ENCODE peak calls at places on chromosomes 4 and X, in four cellular contexts. One of them, this sample, is unnamed.
A peak's percentile ranks its signal among the peaks of the same experiment; 100 is the strongest.

GRCh38 chrX:68808686-68809357 is 20.0 kb upstream of the EFNB1 start:
- DNase-seq in aorta: no peak
- DNase-seq in left ventricle myocardium inferior: peak; percentile 26
- DNase-seq in hepatocyte: no peak
- DNase-seq in this sample: peak; percentile 58

GRCh38 chr4:139300431-139301142 is 718 bp upstream of the NAA15 start:
- DNase-seq in left ventricle myocardium inferior: no peak
- DNase-seq in aorta: no peak
- DNase-seq in hepatocyte: peak; percentile 68
- DNase-seq in this sample: peak; percentile 35

GRCh38 chrX:147376601-147377387 is 534.9 kb upstream of the FMR1 start:
- DNase-seq in aorta: peak; percentile 51
- DNase-seq in left ventricle myocardium inferior: no peak
- DNase-seq in hepatocyte: no peak
- DNase-seq in this sample: peak; percentile 17

GRCh38 chrX:135315864-135316263 is 6.6 kb downstream of the ETDC start:
- DNase-seq in left ventricle myocardium inferior: no peak
- DNase-seq in hepatocyte: no peak
- DNase-seq in aorta: no peak
- DNase-seq in this sample: no peak

GRCh38 chr4:111450867-111451266 is 694.4 kb upstream of the FAM241A start:
- DNase-seq in hepatocyte: peak; percentile 19
- DNase-seq in left ventricle myocardium inferior: no peak
- DNase-seq in aorta: no peak
- DNase-seq in this sample: no peak

GRCh38 chrX:107775000-107775733 is 420 bp downstream of the TSC22D3 start:
- DNase-seq in hepatocyte: peak; percentile 26
- DNase-seq in aorta: no peak
- DNase-seq in left ventricle myocardium inferior: no peak
- DNase-seq in this sample: no peak

GRCh38 chr4:187996502-187997177 is 1.1 kb downstream of the ZFP42 start:
- DNase-seq in aorta: no peak
- DNase-seq in left ventricle myocardium inferior: no peak
- DNase-seq in hepatocyte: no peak
- DNase-seq in this sample: no peak

GRCh38 chrX:149286940-149287349 is 218.2 kb downstream of the IDS start:
- DNase-seq in left ventricle myocardium inferior: no peak
- DNase-seq in aorta: no peak
- DNase-seq in hepatocyte: peak; percentile 58
- DNase-seq in this sample: peak; percentile 43

GRCh38 chr4:137819964-137820383 is 287.7 kb upstream of the PCDH18 start:
- DNase-seq in hepatocyte: peak; percentile 71
- DNase-seq in left ventricle myocardium inferior: no peak
- DNase-seq in aorta: no peak
- DNase-seq in this sample: peak; percentile 62

GRCh38 chr4:154591890-154592289 is 1.3 kb upstream of the FGA start:
- DNase-seq in aorta: no peak
- DNase-seq in left ventricle myocardium inferior: no peak
- DNase-seq in hepatocyte: no peak
- DNase-seq in this sample: no peak

GRCh38 chr4:154595807-154596206 is 5.3 kb upstream of the FGA start:
- DNase-seq in left ventricle myocardium inferior: no peak
- DNase-seq in aorta: no peak
- DNase-seq in hepatocyte: peak; percentile 27
- DNase-seq in this sample: no peak

GRCh38 chr4:154597798-154598774 is 7.5 kb upstream of the FGA start:
- DNase-seq in aorta: no peak
- DNase-seq in hepatocyte: no peak
- DNase-seq in left ventricle myocardium inferior: no peak
- DNase-seq in this sample: no peak

GRCh38 chr4:154590329-154591006 is at the start of gene FGA:
- DNase-seq in left ventricle myocardium inferior: no peak
- DNase-seq in hepatocyte: peak; percentile 72
- DNase-seq in aorta: no peak
- DNase-seq in this sample: no peak

GRCh38 chr4:154593868-154594267 is 3.3 kb upstream of the FGA start:
- DNase-seq in hepatocyte: no peak
- DNase-seq in left ventricle myocardium inferior: no peak
- DNase-seq in aorta: no peak
- DNase-seq in this sample: no peak
- H3K27ac ChIP-seq in hepatocyte: no peak overlapping the region
- H3K27ac ChIP-seq in left ventricle myocardium inferior: no peak overlapping the region
- H3K27ac ChIP-seq in aorta: no peak overlapping the region
- H3K27ac ChIP-seq in this sample: no peak overlapping the region

GRCh38 chr4:122548452-122548851 is 72.4 kb downstream of the IL21 start:
- DNase-seq in aorta: no peak
- DNase-seq in hepatocyte: no peak
- DNase-seq in left ventricle myocardium inferior: no peak
- DNase-seq in this sample: peak; percentile 85

GRCh38 chr4:122553432-122553831 is 67.4 kb downstream of the IL21 start:
- DNase-seq in aorta: no peak
- DNase-seq in left ventricle myocardium inferior: no peak
- DNase-seq in hepatocyte: no peak
- DNase-seq in this sample: no peak

GRCh38 chr4:122552898-122553297 is 68.0 kb downstream of the IL21 start:
- DNase-seq in left ventricle myocardium inferior: no peak
- DNase-seq in aorta: no peak
- DNase-seq in hepatocyte: no peak
- DNase-seq in this sample: no peak

GRCh38 chr4:122548886-122549630 is 71.8 kb downstream of the IL21 start:
- DNase-seq in hepatocyte: no peak
- DNase-seq in aorta: no peak
- DNase-seq in left ventricle myocardium inferior: no peak
- DNase-seq in this sample: no peak
- H3K27ac ChIP-seq in hepatocyte: no peak overlapping the region
- H3K27ac ChIP-seq in aorta: no peak overlapping the region
- H3K27ac ChIP-seq in left ventricle myocardium inferior: no peak overlapping the region
- H3K27ac ChIP-seq in this sample: peak overlapping the region; percentile 90

GRCh38 chr4:2714071-2714770 is 41.9 kb downstream of the TNIP2 start:
- DNase-seq in hepatocyte: no peak
- DNase-seq in left ventricle myocardium inferior: peak; percentile 26
- DNase-seq in aorta: peak; percentile 70
- DNase-seq in this sample: peak; percentile 86

GRCh38 chr4:2714918-2715317 is 41.2 kb downstream of the TNIP2 start:
- DNase-seq in hepatocyte: no peak
- DNase-seq in left ventricle myocardium inferior: no peak
- DNase-seq in aorta: peak; percentile 15
- DNase-seq in this sample: no peak

GRCh38 chr4:2712261-2712842 is 43.8 kb downstream of the TNIP2 start:
- DNase-seq in left ventricle myocardium inferior: no peak
- DNase-seq in hepatocyte: no peak
- DNase-seq in aorta: peak; percentile 31
- DNase-seq in this sample: peak; percentile 12

GRCh38 chr4:2715426-2715825 is 40.7 kb downstream of the TNIP2 start:
- DNase-seq in left ventricle myocardium inferior: no peak
- DNase-seq in hepatocyte: no peak
- DNase-seq in aorta: peak; percentile 28
- DNase-seq in this sample: no peak

GRCh38 chr4:2713337-2713736 is 42.8 kb downstream of the TNIP2 start:
- DNase-seq in left ventricle myocardium inferior: no peak
- DNase-seq in hepatocyte: no peak
- DNase-seq in aorta: peak; percentile 17
- DNase-seq in this sample: no peak
- H3K27ac ChIP-seq in left ventricle myocardium inferior: peak overlapping the region; percentile 76
- H3K27ac ChIP-seq in hepatocyte: no peak overlapping the region
- H3K27ac ChIP-seq in aorta: no peak overlapping the region
- H3K27ac ChIP-seq in this sample: peak overlapping the region; percentile 85

DNA sequence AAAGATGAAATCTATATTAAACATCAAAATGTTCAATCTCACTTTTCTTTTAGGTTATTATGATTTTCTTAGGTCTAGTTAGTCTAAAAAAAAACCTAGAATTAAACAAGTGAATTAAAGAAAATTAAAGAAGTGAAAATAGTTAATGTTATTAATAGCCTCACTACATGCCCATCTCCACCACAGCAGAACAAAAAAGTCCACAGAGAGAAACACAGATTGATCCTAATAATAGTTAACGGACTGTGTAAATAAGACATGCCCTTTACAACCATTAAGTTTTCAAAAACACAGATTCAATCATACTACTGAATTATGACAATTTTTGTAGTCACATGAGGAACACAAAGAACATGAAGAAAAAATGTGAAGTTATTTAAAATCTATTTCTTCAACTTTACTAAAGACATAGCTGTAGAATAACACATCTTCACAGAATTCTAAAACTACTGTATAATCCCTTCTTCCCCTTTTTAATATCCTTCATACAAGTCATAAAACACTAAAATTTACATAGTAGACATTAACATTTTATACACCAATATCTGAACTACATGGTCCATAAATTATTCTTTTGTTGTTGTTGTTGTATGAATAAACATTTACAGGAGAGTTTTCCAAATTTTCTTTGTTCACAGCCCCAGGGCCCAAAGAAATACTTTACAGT is 15.3 kb downstream of the HELQ start:
- DNase-seq in left ventricle myocardium inferior: no peak
- DNase-seq in aorta: no peak
- DNase-seq in hepatocyte: no peak
- DNase-seq in this sample: no peak
- H3K27ac ChIP-seq in left ventricle myocardium inferior: no peak overlapping the region
- H3K27ac ChIP-seq in aorta: no peak overlapping the region
- H3K27ac ChIP-seq in hepatocyte: no peak overlapping the region
- H3K27ac ChIP-seq in this sample: no peak overlapping the region

This sample was measured in cardiac muscle cell.